ENCODE peak calls at places on chromosomes 12 and 14, in six cellular contexts. J is GM12864, Q is WERI-Rb-1, M is GM12878, B is upper lobe of right lung, O is heart right ventricle. D is an unnamed sample.

GRCh38 chr12:7303772-7304171 is at the start of gene ACSM4:
- DNase-seq in O (no peak), Q (no peak), B (no peak), J (no peak), M (no peak), D (no peak)

GRCh38 chr14:104116544-104117340 is 21.6 kb upstream of the KIF26A start:
- DNase-seq in J (no peak), O (peak), B (peak), M (no peak), Q (peak), D (peak)

GRCh38 chr12:92107094-92107493 is 38.6 kb downstream of the BTG1 start:
- DNase-seq in J (no peak), M (no peak), O (no peak), B (no peak), Q (no peak), D (peak)

GRCh38 chr14:96568646-96569045 is 66.5 kb downstream of the PAPOLA start:
- DNase-seq in O (no peak), Q (no peak), B (no peak), M (no peak), J (no peak), D (no peak)

GRCh38 chr12:62767946-62768345 is 167.0 kb downstream of the PPM1H start:
- DNase-seq in O (no peak), M (no peak), J (no peak), Q (no peak), B (no peak), D (no peak)

GRCh38 chr14:78356406-78356805 is 186.2 kb downstream of the NRXN3 start:
- DNase-seq in Q (no peak), B (no peak), O (no peak), M (no peak), J (no peak), D (no peak)

GRCh38 chr12:53047221-53048032 is 2.4 kb upstream of the TNS2 start:
- DNase-seq in O (peak), J (no peak), M (no peak), B (peak), Q (peak), D (peak)

GRCh38 chr12:57504033-57504432 is 16.2 kb downstream of the MARS1 start:
- DNase-seq in O (no peak), J (no peak), Q (no peak), B (no peak), M (no peak), D (peak)

GRCh38 chr14:102033241-102033640 is 53.6 kb downstream of the HSP90AA1 start:
- DNase-seq in B (no peak), O (no peak), M (no peak), Q (peak), J (no peak), D (no peak)

GRCh38 chr12:22803725-22804124 is 178.8 kb downstream of the ETNK1 start:
- DNase-seq in M (no peak), B (no peak), Q (no peak), O (no peak), J (no peak), D (peak)

GRCh38 chr12:64219135-64219534 is 3.0 kb downstream of the KICS2 start:
- DNase-seq in Q (no peak), O (no peak), J (no peak), B (no peak), M (no peak), D (no peak)
- H3K4me3 ChIP-seq in Q (no peak), O (no peak), J (peak), B (no peak), M (peak), D (peak)

GRCh38 chr14:49796025-49796424 is 28.1 kb downstream of the KLHDC2 start:
- DNase-seq in O (no peak), J (no peak), B (no peak), Q (no peak), M (no peak), D (no peak)
- H3K4me3 ChIP-seq in O (no peak), J (no peak), B (no peak), Q (no peak), M (no peak), D (no peak)

GRCh38 chr14:89442280-89442679 is 25.2 kb upstream of the FOXN3 start:
- DNase-seq in Q (no peak), M (no peak), B (no peak), O (no peak), J (no peak), D (no peak)

GRCh38 chr14:89443002-89443660 is 26.1 kb upstream of the FOXN3 start:
- DNase-seq in B (no peak), J (no peak), Q (no peak), O (no peak), M (no peak), D (no peak)

GRCh38 chr14:89445252-89445973 is 28.4 kb upstream of the FOXN3 start:
- DNase-seq in B (no peak), Q (no peak), O (no peak), J (no peak), M (no peak), D (no peak)

GRCh38 chr14:89444044-89444443 is 27.0 kb upstream of the FOXN3 start:
- DNase-seq in J (no peak), Q (no peak), M (no peak), O (no peak), B (no peak), D (no peak)

DNA sequence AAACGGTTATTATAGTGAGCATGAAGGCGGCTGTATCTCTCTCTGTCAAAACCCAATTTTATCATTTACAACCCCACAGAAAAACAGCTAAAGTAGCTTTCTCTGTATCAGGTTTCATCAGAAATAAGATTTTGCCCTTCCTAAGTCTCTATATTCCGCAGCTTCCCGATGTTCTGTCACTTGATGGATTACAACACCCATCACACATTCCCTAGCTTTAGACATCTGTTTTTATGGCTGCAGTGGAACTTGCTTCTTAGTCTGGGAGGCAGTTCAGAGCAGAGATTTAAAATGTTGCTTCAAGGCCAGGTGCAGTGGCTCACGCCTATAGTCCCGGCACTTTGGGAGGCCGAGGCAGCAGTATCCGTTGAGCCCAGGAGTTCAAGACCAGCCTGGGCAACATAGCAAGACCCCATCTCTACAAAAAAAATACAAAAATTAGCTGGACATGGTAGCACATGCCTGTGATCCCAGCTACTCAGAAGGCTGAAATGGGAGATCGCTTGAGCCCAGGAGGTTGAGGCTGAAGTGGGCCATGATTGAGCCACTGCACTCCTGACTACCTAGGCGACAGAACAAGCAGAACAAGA is 27.6 kb upstream of the FOXN3 start:
- DNase-seq in M (no peak), Q (no peak), O (no peak), J (no peak), B (no peak), D (no peak)
- H3K4me3 ChIP-seq in M (no peak), Q (no peak), O (no peak), J (no peak), B (no peak), D (no peak)

GRCh38 chr12:132163041-132163910 is 19.0 kb downstream of the NOC4L start:
- DNase-seq in O (peak), M (no peak), B (no peak), J (no peak), Q (no peak), D (no peak)

GRCh38 chr12:132165584-132165983 is 21.3 kb downstream of the NOC4L start:
- DNase-seq in M (no peak), O (no peak), B (peak), Q (no peak), J (no peak), D (no peak)

GRCh38 chr12:132162508-132163031 is 18.3 kb downstream of the NOC4L start:
- DNase-seq in O (peak), Q (no peak), J (no peak), M (no peak), B (peak), D (no peak)

GRCh38 chr12:132164426-132164825 is 20.2 kb downstream of the NOC4L start:
- DNase-seq in O (no peak), J (no peak), B (no peak), M (no peak), Q (no peak), D (no peak)

GRCh38 chr12:132163911-132164288 is 19.6 kb downstream of the NOC4L start:
- DNase-seq in B (no peak), J (no peak), M (no peak), O (no peak), Q (peak), D (no peak)
- H3K4me3 ChIP-seq in B (no peak), J (no peak), M (no peak), O (no peak), Q (no peak), D (no peak)

GRCh38 chr12:68240975-68241374 is 12.4 kb downstream of the IL22 start:
- DNase-seq in B (peak), J (peak), O (no peak), Q (no peak), M (peak), D (no peak)
- H3K4me3 ChIP-seq in B (no peak), J (no peak), O (peak), Q (no peak), M (no peak), D (no peak)

GRCh38 chr14:69703047-69704046 is 63.6 kb upstream of the SRSF5 start:
- DNase-seq in O (no peak), M (no peak), J (no peak), Q (no peak), B (no peak), D (no peak)
- H3K4me3 ChIP-seq in O (no peak), M (no peak), J (no peak), Q (no peak), B (no peak), D (no peak)

GRCh38 chr12:122064034-122064777 is 14.3 kb upstream of the MLXIP start:
- DNase-seq in M (peak), B (peak), Q (peak), O (peak), J (no peak), D (peak)

GRCh38 chr12:122061253-122061652 is 17.3 kb upstream of the MLXIP start:
- DNase-seq in B (no peak), O (no peak), Q (no peak), M (no peak), J (no peak), D (no peak)

GRCh38 chr12:122062832-122063690 is 15.5 kb upstream of the MLXIP start:
- DNase-seq in J (no peak), O (peak), M (no peak), Q (no peak), B (no peak), D (peak)

GRCh38 chr12:122064780-122065588 is 13.6 kb upstream of the MLXIP start:
- DNase-seq in Q (peak), M (no peak), J (no peak), O (peak), B (no peak), D (peak)

DNA sequence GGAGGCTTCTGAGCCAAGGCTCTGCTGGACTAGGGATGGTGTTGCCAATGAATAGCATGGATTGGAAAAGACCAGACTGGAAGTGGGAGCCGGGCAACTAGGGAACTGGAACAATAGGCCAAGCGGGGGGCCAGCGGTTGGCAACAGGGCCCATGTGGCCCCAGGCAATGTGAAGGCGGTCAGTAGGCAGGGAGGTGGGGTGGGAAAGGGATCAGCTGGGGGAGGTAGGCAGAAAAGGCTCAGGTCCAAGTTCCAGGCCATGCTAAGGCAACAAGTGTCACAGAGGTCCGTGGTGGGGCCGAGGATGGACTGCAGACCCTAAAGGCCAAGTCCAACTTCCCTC is 14.9 kb upstream of the MLXIP start:
- DNase-seq in J (no peak), B (no peak), O (no peak), M (no peak), Q (no peak), D (no peak)
- H3K4me3 ChIP-seq in J (no peak), B (peak), O (peak), M (no peak), Q (no peak), D (no peak)

GRCh38 chr12:12661086-12661485 is 34.9 kb downstream of the GPR19 start:
- DNase-seq in Q (no peak), M (no peak), B (no peak), J (no peak), O (no peak), D (no peak)

GRCh38 chr12:12665194-12665593 is 30.8 kb downstream of the GPR19 start:
- DNase-seq in M (no peak), B (no peak), O (no peak), Q (no peak), J (no peak), D (peak)

GRCh38 chr12:12663644-12664294 is 32.2 kb downstream of the GPR19 start:
- DNase-seq in M (no peak), J (no peak), O (no peak), Q (no peak), B (no peak), D (no peak)

GRCh38 chr12:12655061-12655460 is 40.9 kb downstream of the GPR19 start:
- DNase-seq in J (no peak), Q (no peak), O (no peak), M (no peak), B (no peak), D (no peak)

DNA sequence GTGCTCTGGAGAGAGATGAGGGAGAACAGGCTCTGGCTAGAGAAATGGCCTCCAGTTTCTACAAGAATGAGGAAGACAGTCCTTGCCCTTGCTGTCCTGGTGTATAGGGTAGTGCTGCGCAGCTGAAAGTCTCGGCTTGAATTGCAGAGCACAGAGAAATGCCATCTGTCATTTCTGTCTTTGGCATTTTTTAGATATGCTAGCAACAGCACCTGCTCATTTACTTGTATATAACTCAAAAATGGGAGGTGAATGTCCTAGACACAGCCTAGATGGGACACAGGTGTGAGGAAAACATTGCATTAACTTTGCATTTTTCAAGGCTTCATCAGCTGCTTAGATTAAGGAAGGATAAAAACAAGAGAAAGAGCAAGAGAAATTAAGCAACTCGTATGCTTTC is 35.8 kb downstream of the GPR19 start:
- DNase-seq in Q (no peak), B (no peak), J (no peak), O (no peak), M (no peak), D (no peak)
- H3K4me3 ChIP-seq in Q (no peak), B (no peak), J (no peak), O (no peak), M (no peak), D (no peak)

DNA sequence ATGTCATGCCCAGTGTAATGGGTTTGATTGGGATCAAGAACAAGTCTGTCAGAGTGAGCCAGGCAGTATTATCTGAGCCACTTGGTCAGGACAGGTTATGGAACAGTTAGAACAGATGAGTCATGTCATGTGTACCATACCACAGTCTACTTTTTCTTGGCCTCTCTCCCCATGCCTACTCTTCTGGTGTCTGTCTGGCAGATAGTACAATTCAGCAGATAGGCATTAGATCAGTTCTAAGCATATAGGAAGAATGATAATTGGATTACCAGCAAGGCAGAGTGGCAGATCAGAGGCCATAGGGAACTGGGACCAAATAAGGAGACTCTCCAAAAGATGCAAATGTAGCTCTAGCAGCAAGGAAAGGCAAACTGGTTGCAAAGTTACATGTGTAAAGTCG is 30.5 kb downstream of the FBXO34 start:
- DNase-seq in M (no peak), B (no peak), O (no peak), J (no peak), Q (no peak), D (no peak)
- H3K4me3 ChIP-seq in M (no peak), B (no peak), O (no peak), J (no peak), Q (no peak), D (peak)

DNA sequence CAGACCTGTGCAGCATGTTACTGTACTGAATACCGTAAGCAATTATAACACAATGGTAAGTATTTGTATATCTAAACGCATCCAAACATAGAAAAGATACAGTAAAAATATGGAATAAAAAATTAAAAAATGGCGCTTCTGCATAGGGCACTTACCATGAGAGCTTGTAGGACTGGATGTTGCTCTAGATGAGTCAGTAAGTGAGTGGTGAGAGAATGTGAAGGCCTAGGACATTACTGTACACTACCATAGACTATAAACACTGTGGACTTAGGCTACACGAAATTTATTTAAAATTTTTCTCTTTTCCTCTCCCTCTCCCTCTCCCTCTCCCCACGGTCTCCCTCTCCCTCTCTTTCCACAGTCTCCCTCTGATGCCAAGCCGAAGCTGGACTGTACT is 194.5 kb upstream of the CDKN3 start:
- DNase-seq in M (no peak), B (no peak), J (no peak), Q (no peak), O (no peak), D (no peak)
- H3K4me3 ChIP-seq in M (no peak), B (no peak), J (no peak), Q (no peak), O (no peak), D (no peak)